ENCODE peak calls at places on chromosomes 4 and X, in six cellular contexts. One of them, this sample, is unnamed.

GRCh38 chr4:26839016-26839415 is 21.6 kb upstream of the STIM2 start:
- DNase-seq in nephron progenitor cell: no peak
- DNase-seq in sigmoid colon: no peak
- DNase-seq in tibial nerve: no peak
- DNase-seq in mucosa of descending colon: no peak
- DNase-seq in lower lobe of right lung: no peak
- DNase-seq in this sample: no peak

GRCh38 chrX:67734111-67734753 is 190.4 kb downstream of the AR start:
- DNase-seq in sigmoid colon: no peak
- DNase-seq in mucosa of descending colon: no peak
- DNase-seq in lower lobe of right lung: no peak
- DNase-seq in nephron progenitor cell: no peak
- DNase-seq in tibial nerve: no peak
- DNase-seq in this sample: no peak

GRCh38 chr4:114378306-114378903 is 220.2 kb upstream of the UGT8 start:
- DNase-seq in nephron progenitor cell: no peak
- DNase-seq in sigmoid colon: no peak
- DNase-seq in mucosa of descending colon: no peak
- DNase-seq in tibial nerve: no peak
- DNase-seq in lower lobe of right lung: no peak
- DNase-seq in this sample: peak; percentile 55

GRCh38 chrX:155266446-155266845 is 2.2 kb upstream of the RAB39B start:
- DNase-seq in mucosa of descending colon: no peak
- DNase-seq in tibial nerve: no peak
- DNase-seq in lower lobe of right lung: no peak
- DNase-seq in sigmoid colon: no peak
- DNase-seq in nephron progenitor cell: no peak
- DNase-seq in this sample: no peak

GRCh38 chr4:8201341-8201781 is 2.3 kb downstream of the SH3TC1 start:
- DNase-seq in sigmoid colon: no peak
- DNase-seq in nephron progenitor cell: no peak
- DNase-seq in tibial nerve: no peak
- DNase-seq in mucosa of descending colon: no peak
- DNase-seq in lower lobe of right lung: no peak
- DNase-seq in this sample: no peak

GRCh38 chrX:32185160-32185559 is 1026.2 kb downstream of the DMD start:
- DNase-seq in tibial nerve: no peak
- DNase-seq in mucosa of descending colon: no peak
- DNase-seq in sigmoid colon: no peak
- DNase-seq in nephron progenitor cell: no peak
- DNase-seq in lower lobe of right lung: no peak
- DNase-seq in this sample: peak; percentile 45

GRCh38 chr4:55396305-55397023 is 707 bp downstream of the TMEM165 start:
- DNase-seq in tibial nerve: peak; percentile 20
- DNase-seq in sigmoid colon: peak; percentile 78
- DNase-seq in lower lobe of right lung: peak; percentile 61
- DNase-seq in mucosa of descending colon: peak; percentile 75
- DNase-seq in nephron progenitor cell: peak; percentile 71
- DNase-seq in this sample: peak; percentile 46

GRCh38 chr4:48065587-48066052 is 49.0 kb downstream of the NIPAL1 start:
- DNase-seq in mucosa of descending colon: no peak
- DNase-seq in lower lobe of right lung: no peak
- DNase-seq in tibial nerve: no peak
- DNase-seq in sigmoid colon: no peak
- DNase-seq in nephron progenitor cell: no peak
- DNase-seq in this sample: no peak

GRCh38 chrX:133215747-133216146 is 2.4 kb downstream of the TFDP3 start:
- DNase-seq in sigmoid colon: no peak
- DNase-seq in mucosa of descending colon: peak; percentile 19
- DNase-seq in lower lobe of right lung: no peak
- DNase-seq in nephron progenitor cell: peak; percentile 38
- DNase-seq in tibial nerve: no peak
- DNase-seq in this sample: peak; percentile 54

GRCh38 chrX:16528620-16529019 is 121.3 kb upstream of the S100G start:
- DNase-seq in tibial nerve: no peak
- DNase-seq in mucosa of descending colon: no peak
- DNase-seq in nephron progenitor cell: no peak
- DNase-seq in lower lobe of right lung: no peak
- DNase-seq in sigmoid colon: no peak
- DNase-seq in this sample: no peak

GRCh38 chr4:103197765-103198110 is 405 bp downstream of the CENPE start:
- DNase-seq in nephron progenitor cell: no peak
- DNase-seq in tibial nerve: no peak
- DNase-seq in mucosa of descending colon: no peak
- DNase-seq in sigmoid colon: no peak
- DNase-seq in lower lobe of right lung: no peak
- DNase-seq in this sample: no peak

GRCh38 chr4:124514588-124514987 is 197.9 kb downstream of the ANKRD50 start:
- DNase-seq in lower lobe of right lung: no peak
- DNase-seq in tibial nerve: no peak
- DNase-seq in nephron progenitor cell: no peak
- DNase-seq in sigmoid colon: no peak
- DNase-seq in mucosa of descending colon: no peak
- DNase-seq in this sample: no peak

GRCh38 chrX:140206657-140207056 is 241.3 kb upstream of the CXorf66 start:
- DNase-seq in lower lobe of right lung: no peak
- DNase-seq in tibial nerve: no peak
- DNase-seq in mucosa of descending colon: no peak
- DNase-seq in sigmoid colon: no peak
- DNase-seq in nephron progenitor cell: no peak
- DNase-seq in this sample: no peak

DNA sequence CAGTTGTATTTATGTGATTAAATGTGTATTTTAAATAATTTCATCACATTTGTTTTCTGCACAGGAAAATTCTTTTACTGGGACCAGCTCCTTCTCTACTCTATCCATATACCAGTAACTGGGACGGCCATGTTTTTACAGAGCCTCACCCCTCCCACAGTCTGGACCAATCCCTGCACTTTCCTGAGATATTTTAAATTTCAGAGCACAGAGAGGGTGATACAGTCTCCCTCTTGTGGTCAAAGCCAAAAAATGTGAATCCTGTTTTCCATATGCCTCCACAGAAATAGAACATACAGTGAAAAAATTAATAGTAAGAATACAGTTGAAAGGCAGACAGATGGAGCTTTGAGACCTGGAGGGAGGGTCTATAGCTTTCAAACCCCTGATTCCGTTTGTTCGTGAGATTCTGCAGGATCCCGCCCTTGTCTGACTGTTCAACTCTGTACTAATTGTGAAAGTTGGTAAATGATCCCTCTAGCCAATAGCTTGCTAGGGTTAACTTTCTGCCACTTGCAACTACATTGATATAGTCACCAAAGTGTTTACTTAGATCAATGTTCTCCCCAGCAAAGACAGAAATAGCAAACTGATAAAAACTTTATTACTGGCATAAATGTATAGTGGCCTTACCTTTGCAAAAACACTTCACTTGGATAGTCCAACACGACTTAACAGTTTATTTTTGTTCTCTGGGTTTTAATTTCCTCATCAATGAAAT is 172.2 kb downstream of the PPARGC1A start:
- DNase-seq in lower lobe of right lung: no peak
- DNase-seq in mucosa of descending colon: no peak
- DNase-seq in tibial nerve: no peak
- DNase-seq in nephron progenitor cell: no peak
- DNase-seq in sigmoid colon: no peak
- DNase-seq in this sample: peak; percentile 34
- TF ChIP-seq CTCF in lower lobe of right lung: peak; percentile 11
- TF ChIP-seq CTCF in mucosa of descending colon: no peak
- TF ChIP-seq CTCF in tibial nerve: no peak
- TF ChIP-seq CTCF in nephron progenitor cell: peak; percentile 36
- TF ChIP-seq CTCF in sigmoid colon: peak; percentile 37
- TF ChIP-seq CTCF in this sample: peak; percentile 23

GRCh38 chrX:85004255-85004654 is 578 bp downstream of the APOOL start:
- DNase-seq in nephron progenitor cell: no peak
- DNase-seq in sigmoid colon: no peak
- DNase-seq in mucosa of descending colon: no peak
- DNase-seq in lower lobe of right lung: no peak
- DNase-seq in tibial nerve: no peak
- DNase-seq in this sample: peak; percentile 30

GRCh38 chrX:85001344-85001743 is 2.3 kb upstream of the APOOL start:
- DNase-seq in nephron progenitor cell: no peak
- DNase-seq in tibial nerve: no peak
- DNase-seq in mucosa of descending colon: no peak
- DNase-seq in sigmoid colon: no peak
- DNase-seq in lower lobe of right lung: no peak
- DNase-seq in this sample: no peak

GRCh38 chrX:85003655-85004244 is at the start of gene APOOL:
- DNase-seq in nephron progenitor cell: peak; percentile 80
- DNase-seq in tibial nerve: peak; percentile 78
- DNase-seq in lower lobe of right lung: peak; percentile 90
- DNase-seq in sigmoid colon: peak; percentile 91
- DNase-seq in mucosa of descending colon: peak; percentile 89
- DNase-seq in this sample: peak; percentile 89
- TF ChIP-seq CTCF in nephron progenitor cell: no peak
- TF ChIP-seq CTCF in tibial nerve: no peak
- TF ChIP-seq CTCF in lower lobe of right lung: no peak
- TF ChIP-seq CTCF in sigmoid colon: no peak
- TF ChIP-seq CTCF in mucosa of descending colon: no peak
- TF ChIP-seq CTCF in this sample: no peak

GRCh38 chr4:130309221-130309620 is 1213.3 kb downstream of the C4orf33 start:
- DNase-seq in lower lobe of right lung: no peak
- DNase-seq in sigmoid colon: no peak
- DNase-seq in mucosa of descending colon: no peak
- DNase-seq in nephron progenitor cell: no peak
- DNase-seq in tibial nerve: no peak
- DNase-seq in this sample: no peak

DNA sequence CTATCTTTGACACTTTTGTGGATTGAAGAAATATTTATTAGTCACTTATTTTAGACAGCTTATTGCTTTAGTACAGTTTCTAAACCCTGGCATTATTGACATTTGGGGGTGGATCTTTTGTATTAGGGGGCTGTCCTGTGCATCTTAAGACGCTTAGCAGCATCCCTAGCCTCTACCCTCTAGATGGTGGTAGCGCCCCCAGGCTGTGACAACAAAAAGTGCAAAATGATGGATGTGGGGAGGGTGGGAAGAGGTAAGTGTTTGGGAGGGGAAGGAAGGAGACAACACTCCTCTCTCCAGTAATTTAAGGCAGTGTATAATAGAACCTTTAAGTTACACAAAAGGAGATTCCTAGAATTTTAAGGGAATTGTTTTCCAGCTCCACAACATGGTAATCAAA is 1210.6 kb downstream of the C4orf33 start:
- DNase-seq in lower lobe of right lung: no peak
- DNase-seq in nephron progenitor cell: no peak
- DNase-seq in tibial nerve: no peak
- DNase-seq in mucosa of descending colon: no peak
- DNase-seq in sigmoid colon: no peak
- DNase-seq in this sample: no peak
- TF ChIP-seq CTCF in lower lobe of right lung: no peak
- TF ChIP-seq CTCF in nephron progenitor cell: no peak
- TF ChIP-seq CTCF in tibial nerve: no peak
- TF ChIP-seq CTCF in mucosa of descending colon: no peak
- TF ChIP-seq CTCF in sigmoid colon: no peak
- TF ChIP-seq CTCF in this sample: peak; percentile 14

GRCh38 chr4:915041-915474 is 17.1 kb downstream of the GAK start:
- DNase-seq in sigmoid colon: peak; percentile 42
- DNase-seq in nephron progenitor cell: no peak
- DNase-seq in tibial nerve: no peak
- DNase-seq in lower lobe of right lung: peak; percentile 55
- DNase-seq in mucosa of descending colon: peak; percentile 9
- DNase-seq in this sample: no peak
- TF ChIP-seq CTCF in sigmoid colon: no peak
- TF ChIP-seq CTCF in nephron progenitor cell: no peak
- TF ChIP-seq CTCF in tibial nerve: no peak
- TF ChIP-seq CTCF in lower lobe of right lung: no peak
- TF ChIP-seq CTCF in mucosa of descending colon: no peak
- TF ChIP-seq CTCF in this sample: no peak

GRCh38 chr4:164876680-164877324 is at the start of gene APELA:
- DNase-seq in sigmoid colon: no peak
- DNase-seq in mucosa of descending colon: no peak
- DNase-seq in nephron progenitor cell: peak; percentile 14
- DNase-seq in tibial nerve: no peak
- DNase-seq in lower lobe of right lung: no peak
- DNase-seq in this sample: no peak

GRCh38 chr4:164874791-164875190 is 2.2 kb upstream of the APELA start:
- DNase-seq in lower lobe of right lung: no peak
- DNase-seq in nephron progenitor cell: no peak
- DNase-seq in tibial nerve: no peak
- DNase-seq in mucosa of descending colon: no peak
- DNase-seq in sigmoid colon: no peak
- DNase-seq in this sample: no peak

DNA sequence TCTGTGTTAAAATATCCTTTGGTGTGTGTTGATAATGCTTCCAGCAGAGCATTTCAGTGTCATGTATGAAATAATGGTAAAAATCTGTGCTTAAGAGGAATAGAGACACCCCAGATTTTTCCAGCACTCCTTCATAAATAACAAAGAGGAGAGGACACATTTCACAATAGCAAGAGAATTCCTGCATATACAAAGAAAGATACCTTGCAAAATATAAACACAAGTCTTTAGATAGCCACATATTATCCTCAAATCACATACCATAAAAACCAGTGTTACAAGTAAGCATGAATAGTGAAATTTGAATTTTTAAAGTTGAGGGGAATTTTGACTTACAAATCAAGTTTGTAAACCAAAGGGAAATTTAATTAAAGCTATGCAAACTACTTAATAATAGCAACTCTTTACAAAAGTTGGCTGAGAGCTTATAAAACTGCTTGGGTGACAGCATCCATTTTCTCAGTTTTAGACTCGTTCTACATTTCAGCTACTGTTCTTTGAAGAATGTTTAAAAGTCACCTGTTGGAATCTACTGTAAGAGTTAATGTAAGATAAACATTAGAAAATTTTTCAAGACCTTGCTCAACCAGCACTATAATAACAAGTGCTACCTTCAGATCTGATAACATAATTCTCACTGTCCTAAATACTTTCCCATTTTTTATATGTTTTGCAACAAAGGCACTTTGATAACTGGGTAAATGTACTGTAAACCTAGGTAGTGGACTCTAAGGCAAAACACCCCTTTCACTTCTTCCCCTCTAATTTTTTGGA is 3.7 kb downstream of the APELA start:
- DNase-seq in nephron progenitor cell: no peak
- DNase-seq in tibial nerve: no peak
- DNase-seq in sigmoid colon: no peak
- DNase-seq in lower lobe of right lung: no peak
- DNase-seq in mucosa of descending colon: no peak
- DNase-seq in this sample: no peak
- TF ChIP-seq CTCF in nephron progenitor cell: no peak
- TF ChIP-seq CTCF in tibial nerve: no peak
- TF ChIP-seq CTCF in sigmoid colon: no peak
- TF ChIP-seq CTCF in lower lobe of right lung: no peak
- TF ChIP-seq CTCF in mucosa of descending colon: no peak
- TF ChIP-seq CTCF in this sample: no peak